ENCODE peak calls at places on chromosomes 12 and 14, in nine cellular contexts. One of them, this sample, is unnamed.

GRCh38 chr14:68167717-68168087 is 348.1 kb downstream of the RAD51B start:
- DNase-seq in tibial artery: no peak
- DNase-seq in HCT116: no peak
- DNase-seq in fibroblast of mammary gland: no peak
- DNase-seq in HFFc6: no peak
- DNase-seq in H9: no peak
- DNase-seq in stomach: no peak
- DNase-seq in GM06990: no peak
- DNase-seq in endodermal cell: no peak
- DNase-seq in this sample: no peak

GRCh38 chr12:21438643-21439042 is 1.2 kb downstream of the PYROXD1 start:
- DNase-seq in tibial artery: no peak
- DNase-seq in HCT116: no peak
- DNase-seq in fibroblast of mammary gland: no peak
- DNase-seq in HFFc6: no peak
- DNase-seq in H9: no peak
- DNase-seq in stomach: no peak
- DNase-seq in GM06990: no peak
- DNase-seq in endodermal cell: no peak
- DNase-seq in this sample: no peak

GRCh38 chr14:31229638-31230229 is 22.1 kb upstream of the HECTD1 start:
- DNase-seq in tibial artery: peak
- DNase-seq in HCT116: peak
- DNase-seq in fibroblast of mammary gland: peak
- DNase-seq in HFFc6: peak
- DNase-seq in H9: peak
- DNase-seq in stomach: peak
- DNase-seq in GM06990: no peak
- DNase-seq in endodermal cell: peak
- DNase-seq in this sample: no peak

GRCh38 chr14:34580381-34580780 is 40.9 kb upstream of the EAPP start:
- DNase-seq in tibial artery: no peak
- DNase-seq in HCT116: no peak
- DNase-seq in fibroblast of mammary gland: no peak
- DNase-seq in HFFc6: no peak
- DNase-seq in H9: no peak
- DNase-seq in stomach: peak
- DNase-seq in GM06990: no peak
- DNase-seq in endodermal cell: no peak
- DNase-seq in this sample: no peak

GRCh38 chr14:105144231-105144665 is 24.3 kb downstream of the JAG2 start:
- DNase-seq in tibial artery: no peak
- DNase-seq in HCT116: no peak
- DNase-seq in fibroblast of mammary gland: no peak
- DNase-seq in HFFc6: no peak
- DNase-seq in H9: peak
- DNase-seq in stomach: no peak
- DNase-seq in GM06990: no peak
- DNase-seq in endodermal cell: no peak
- DNase-seq in this sample: no peak

GRCh38 chr12:132788375-132789098 is 26.9 kb upstream of the ANKLE2 start:
- DNase-seq in tibial artery: no peak
- DNase-seq in HCT116: no peak
- DNase-seq in fibroblast of mammary gland: no peak
- DNase-seq in HFFc6: no peak
- DNase-seq in H9: no peak
- DNase-seq in stomach: no peak
- DNase-seq in GM06990: no peak
- DNase-seq in endodermal cell: peak
- DNase-seq in this sample: no peak

GRCh38 chr14:92951912-92952471 is 29.0 kb downstream of the CHGA start:
- DNase-seq in tibial artery: peak
- DNase-seq in HCT116: peak
- DNase-seq in fibroblast of mammary gland: peak
- DNase-seq in HFFc6: peak
- DNase-seq in H9: peak
- DNase-seq in stomach: peak
- DNase-seq in GM06990: peak
- DNase-seq in endodermal cell: peak
- DNase-seq in this sample: peak

GRCh38 chr14:64500088-64500487 is 3.5 kb downstream of the ZBTB25 start:
- DNase-seq in tibial artery: no peak
- DNase-seq in HCT116: no peak
- DNase-seq in fibroblast of mammary gland: peak
- DNase-seq in HFFc6: no peak
- DNase-seq in H9: no peak
- DNase-seq in stomach: no peak
- DNase-seq in GM06990: no peak
- DNase-seq in endodermal cell: no peak
- DNase-seq in this sample: no peak

GRCh38 chr12:125983784-125984510 is 918.7 kb downstream of the AACS start:
- DNase-seq in tibial artery: no peak
- DNase-seq in HCT116: no peak
- DNase-seq in fibroblast of mammary gland: no peak
- DNase-seq in HFFc6: no peak
- DNase-seq in H9: peak
- DNase-seq in stomach: no peak
- DNase-seq in GM06990: no peak
- DNase-seq in endodermal cell: peak
- DNase-seq in this sample: peak

GRCh38 chr14:103527408-103528157 is 1.4 kb upstream of the TRMT61A start:
- DNase-seq in tibial artery: no peak
- DNase-seq in HCT116: no peak
- DNase-seq in fibroblast of mammary gland: peak
- DNase-seq in HFFc6: peak
- DNase-seq in H9: no peak
- DNase-seq in stomach: no peak
- DNase-seq in GM06990: peak
- DNase-seq in endodermal cell: no peak
- DNase-seq in this sample: no peak

GRCh38 chr12:25684070-25684469 is 131.0 kb upstream of the LMNTD1 start:
- DNase-seq in tibial artery: no peak
- DNase-seq in HCT116: no peak
- DNase-seq in fibroblast of mammary gland: no peak
- DNase-seq in HFFc6: no peak
- DNase-seq in H9: no peak
- DNase-seq in stomach: no peak
- DNase-seq in GM06990: no peak
- DNase-seq in endodermal cell: no peak
- DNase-seq in this sample: no peak

GRCh38 chr12:107379852-107380567 is 286.7 kb upstream of the CRY1 start:
- DNase-seq in tibial artery: no peak
- DNase-seq in HCT116: peak
- DNase-seq in fibroblast of mammary gland: peak
- DNase-seq in HFFc6: peak
- DNase-seq in H9: no peak
- DNase-seq in stomach: peak
- DNase-seq in GM06990: no peak
- DNase-seq in endodermal cell: no peak
- DNase-seq in this sample: peak

GRCh38 chr12:25682421-25682820 is 129.3 kb upstream of the LMNTD1 start:
- DNase-seq in tibial artery: no peak
- DNase-seq in HCT116: no peak
- DNase-seq in fibroblast of mammary gland: peak
- DNase-seq in HFFc6: no peak
- DNase-seq in H9: no peak
- DNase-seq in stomach: no peak
- DNase-seq in GM06990: no peak
- DNase-seq in endodermal cell: no peak
- DNase-seq in this sample: no peak

GRCh38 chr14:60175255-60175902 is 10.2 kb upstream of the DHRS7 start:
- DNase-seq in tibial artery: no peak
- DNase-seq in HCT116: no peak
- DNase-seq in fibroblast of mammary gland: peak
- DNase-seq in HFFc6: peak
- DNase-seq in H9: no peak
- DNase-seq in stomach: no peak
- DNase-seq in GM06990: no peak
- DNase-seq in endodermal cell: no peak
- DNase-seq in this sample: no peak

GRCh38 chr12:90809941-90810340 is 145.0 kb downstream of the CCER1 start:
- DNase-seq in tibial artery: no peak
- DNase-seq in HCT116: no peak
- DNase-seq in fibroblast of mammary gland: no peak
- DNase-seq in HFFc6: no peak
- DNase-seq in H9: no peak
- DNase-seq in stomach: no peak
- DNase-seq in GM06990: no peak
- DNase-seq in endodermal cell: no peak
- DNase-seq in this sample: no peak

GRCh38 chr12:89280833-89281533 is 71.3 kb downstream of the DUSP6 start:
- DNase-seq in tibial artery: no peak
- DNase-seq in HCT116: no peak
- DNase-seq in fibroblast of mammary gland: peak
- DNase-seq in HFFc6: no peak
- DNase-seq in H9: no peak
- DNase-seq in stomach: no peak
- DNase-seq in GM06990: no peak
- DNase-seq in endodermal cell: no peak
- DNase-seq in this sample: no peak

GRCh38 chr12:100992194-100992593 is 197.6 kb downstream of the ANO4 start:
- DNase-seq in tibial artery: no peak
- DNase-seq in HCT116: no peak
- DNase-seq in fibroblast of mammary gland: no peak
- DNase-seq in HFFc6: no peak
- DNase-seq in H9: no peak
- DNase-seq in stomach: no peak
- DNase-seq in GM06990: no peak
- DNase-seq in endodermal cell: no peak
- DNase-seq in this sample: no peak

GRCh38 chr12:100995771-100996170 is 201.2 kb downstream of the ANO4 start:
- DNase-seq in tibial artery: no peak
- DNase-seq in HCT116: no peak
- DNase-seq in fibroblast of mammary gland: no peak
- DNase-seq in HFFc6: no peak
- DNase-seq in H9: no peak
- DNase-seq in stomach: no peak
- DNase-seq in GM06990: peak
- DNase-seq in endodermal cell: no peak
- DNase-seq in this sample: no peak

GRCh38 chr12:100991059-100991562 is 196.5 kb downstream of the ANO4 start:
- DNase-seq in tibial artery: no peak
- DNase-seq in HCT116: no peak
- DNase-seq in fibroblast of mammary gland: no peak
- DNase-seq in HFFc6: no peak
- DNase-seq in H9: no peak
- DNase-seq in stomach: no peak
- DNase-seq in GM06990: no peak
- DNase-seq in endodermal cell: no peak
- DNase-seq in this sample: no peak

GRCh38 chr12:100995201-100995600 is 200.6 kb downstream of the ANO4 start:
- DNase-seq in tibial artery: no peak
- DNase-seq in HCT116: no peak
- DNase-seq in fibroblast of mammary gland: peak
- DNase-seq in HFFc6: no peak
- DNase-seq in H9: no peak
- DNase-seq in stomach: no peak
- DNase-seq in GM06990: peak
- DNase-seq in endodermal cell: peak
- DNase-seq in this sample: no peak

DNA sequence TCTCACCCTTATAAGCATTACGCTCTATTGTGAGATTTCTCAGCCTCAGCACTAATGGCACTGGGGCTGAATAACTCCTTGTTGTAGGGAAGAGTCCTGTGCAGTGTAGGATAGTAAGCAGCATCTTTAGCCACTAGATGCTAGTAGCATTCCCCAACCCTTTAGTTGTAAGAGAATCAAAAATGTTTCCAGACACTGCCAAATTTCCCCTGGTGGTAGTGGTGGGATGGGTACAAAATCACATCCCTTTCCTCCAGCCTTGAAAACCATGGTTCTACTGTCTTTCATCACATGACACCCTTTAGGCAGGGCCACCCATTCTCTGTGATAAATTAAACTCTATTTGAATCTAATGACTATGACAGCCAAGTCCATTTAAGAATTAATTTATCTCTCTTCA is 199.3 kb downstream of the ANO4 start:
- DNase-seq in tibial artery: no peak
- DNase-seq in HCT116: no peak
- DNase-seq in fibroblast of mammary gland: no peak
- DNase-seq in HFFc6: no peak
- DNase-seq in H9: no peak
- DNase-seq in stomach: no peak
- DNase-seq in GM06990: no peak
- DNase-seq in endodermal cell: no peak
- DNase-seq in this sample: no peak
- TF ChIP-seq CTCF in tibial artery: no peak
- TF ChIP-seq CTCF in HCT116: peak
- TF ChIP-seq CTCF in fibroblast of mammary gland: no peak
- TF ChIP-seq CTCF in HFFc6: peak
- TF ChIP-seq CTCF in H9: peak
- TF ChIP-seq CTCF in stomach: no peak
- TF ChIP-seq CTCF in GM06990: no peak
- TF ChIP-seq CTCF in endodermal cell: peak
- TF ChIP-seq CTCF in this sample: no peak

GRCh38 chr14:78022059-78022458 is 148.1 kb upstream of the NRXN3 start:
- DNase-seq in tibial artery: no peak
- DNase-seq in HCT116: peak
- DNase-seq in fibroblast of mammary gland: peak
- DNase-seq in HFFc6: peak
- DNase-seq in H9: peak
- DNase-seq in stomach: peak
- DNase-seq in GM06990: no peak
- DNase-seq in endodermal cell: peak
- DNase-seq in this sample: peak
- TF ChIP-seq CTCF in tibial artery: no peak
- TF ChIP-seq CTCF in HCT116: peak
- TF ChIP-seq CTCF in fibroblast of mammary gland: peak
- TF ChIP-seq CTCF in HFFc6: peak
- TF ChIP-seq CTCF in H9: peak
- TF ChIP-seq CTCF in stomach: peak
- TF ChIP-seq CTCF in GM06990: peak
- TF ChIP-seq CTCF in endodermal cell: peak
- TF ChIP-seq CTCF in this sample: peak

GRCh38 chr12:29564925-29565324 is 67.4 kb upstream of the OVCH1 start:
- DNase-seq in tibial artery: no peak
- DNase-seq in HCT116: no peak
- DNase-seq in fibroblast of mammary gland: no peak
- DNase-seq in HFFc6: no peak
- DNase-seq in H9: no peak
- DNase-seq in stomach: no peak
- DNase-seq in GM06990: no peak
- DNase-seq in endodermal cell: no peak
- DNase-seq in this sample: no peak
- TF ChIP-seq CTCF in tibial artery: no peak
- TF ChIP-seq CTCF in HCT116: no peak
- TF ChIP-seq CTCF in fibroblast of mammary gland: no peak
- TF ChIP-seq CTCF in HFFc6: no peak
- TF ChIP-seq CTCF in H9: no peak
- TF ChIP-seq CTCF in stomach: no peak
- TF ChIP-seq CTCF in GM06990: no peak
- TF ChIP-seq CTCF in endodermal cell: no peak
- TF ChIP-seq CTCF in this sample: no peak

DNA sequence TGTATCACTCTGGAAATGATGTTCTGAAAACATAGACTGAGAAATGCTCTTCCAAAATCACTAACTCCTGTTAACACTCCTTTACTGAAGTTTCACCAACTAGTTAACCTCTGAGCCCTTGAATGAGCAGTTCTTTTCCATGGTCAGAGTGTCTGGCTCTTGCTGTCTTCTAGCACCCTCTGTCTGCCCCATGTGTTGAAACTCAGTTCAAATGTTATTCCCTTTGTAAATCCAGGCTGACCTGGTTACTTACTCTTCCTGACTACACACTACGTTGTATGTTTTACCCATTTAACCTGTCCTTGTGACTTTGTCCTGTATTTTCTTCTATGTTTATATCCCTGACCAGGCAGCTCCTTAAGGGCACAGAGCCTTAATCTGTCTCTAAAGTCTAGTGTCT is 388.9 kb upstream of the RPL10L start:
- DNase-seq in tibial artery: no peak
- DNase-seq in HCT116: peak
- DNase-seq in fibroblast of mammary gland: peak
- DNase-seq in HFFc6: no peak
- DNase-seq in H9: peak
- DNase-seq in stomach: no peak
- DNase-seq in GM06990: no peak
- DNase-seq in endodermal cell: peak
- DNase-seq in this sample: no peak
- TF ChIP-seq CTCF in tibial artery: no peak
- TF ChIP-seq CTCF in HCT116: peak
- TF ChIP-seq CTCF in fibroblast of mammary gland: no peak
- TF ChIP-seq CTCF in HFFc6: no peak
- TF ChIP-seq CTCF in H9: peak
- TF ChIP-seq CTCF in stomach: no peak
- TF ChIP-seq CTCF in GM06990: no peak
- TF ChIP-seq CTCF in endodermal cell: peak
- TF ChIP-seq CTCF in this sample: peak

This sample was measured in progenitor cell of endocrine pancreas.